ENCODE peak calls at places on chromosomes 4 and X, in ten cellular contexts. B, A, O, P, E, S, M, Y, I and G are unnamed samples.

GRCh38 chr4:10305816-10306215 is 151.4 kb downstream of the ZNF518B start:
- DNase-seq in B (no peak), A (no peak), O (no peak), P (no peak), E (no peak), S (no peak), M (no peak), Y (no peak), I (no peak), G (no peak)

GRCh38 chr4:26175016-26175786 is 145.6 kb upstream of the RBPJ start:
- DNase-seq in B (no peak), A (no peak), O (no peak), P (no peak), E (no peak), S (no peak), M (no peak), Y (no peak), I (no peak), G (no peak)

GRCh38 chr4:140151700-140152014 is 2.3 kb downstream of the MAML3 start:
- DNase-seq in B (peak; percentile 68), A (peak; percentile 84), O (peak; percentile 84), P (peak; percentile 87), E (no peak), S (peak; percentile 90), M (no peak), Y (peak; percentile 78), I (peak; percentile 90), G (peak; percentile 97)

GRCh38 chr4:11650801-11651596 is 222.3 kb upstream of the HS3ST1 start:
- DNase-seq in B (no peak), A (no peak), O (no peak), P (no peak), E (peak; percentile 18), S (no peak), M (no peak), Y (no peak), I (no peak), G (no peak)

GRCh38 chr4:1361391-1361790 is 14.4 kb downstream of the UVSSA start:
- DNase-seq in B (no peak), A (no peak), O (no peak), P (no peak), E (no peak), S (no peak), M (no peak), Y (no peak), I (peak; percentile 38), G (no peak)

GRCh38 chr4:112213850-112214249 is 17.7 kb upstream of the AP1AR start:
- DNase-seq in B (no peak), A (peak; percentile 88), O (no peak), P (no peak), E (peak; percentile 63), S (no peak), M (no peak), Y (no peak), I (no peak), G (no peak)

GRCh38 chr4:113758361-113758760 is 3.2 kb downstream of the CAMK2D start:
- DNase-seq in B (no peak), A (peak; percentile 77), O (no peak), P (no peak), E (no peak), S (no peak), M (no peak), Y (no peak), I (no peak), G (no peak)

GRCh38 chr4:77579406-77580076 is 26.1 kb upstream of the CXCL13 start:
- DNase-seq in B (no peak), A (peak; percentile 89), O (no peak), P (no peak), E (peak; percentile 18), S (no peak), M (no peak), Y (no peak), I (no peak), G (no peak)

DNA sequence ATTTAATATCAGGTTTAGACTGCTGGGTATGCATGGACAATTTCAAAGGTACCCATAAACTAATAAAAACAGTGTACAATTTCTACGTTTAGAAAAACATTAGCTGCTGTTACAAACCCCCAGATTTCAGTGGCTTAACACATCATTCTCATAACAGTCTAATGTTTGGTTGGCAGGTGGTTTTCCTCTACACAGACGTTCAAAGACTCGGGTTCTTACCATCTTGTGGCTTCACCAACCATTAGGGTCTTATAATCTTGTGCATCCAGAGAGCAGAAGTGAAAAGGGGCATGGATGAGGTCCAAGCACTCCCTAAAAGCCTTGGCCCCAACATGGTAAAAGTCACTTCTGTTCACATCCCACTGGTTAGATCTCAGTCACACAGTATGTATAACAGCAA is 71.6 kb downstream of the SH3RF1 start:
- DNase-seq in B (no peak), A (no peak), O (no peak), P (no peak), E (no peak), S (no peak), M (no peak), Y (no peak), I (no peak), G (no peak)
- H3K27me3 ChIP-seq in B (no peaks in the 10 kb centered on the region), A (no peaks in the 10 kb centered on the region), O (no peaks in the 10 kb centered on the region), P (no peaks in the 10 kb centered on the region), E (no peaks in the 10 kb centered on the region), S (no peaks in the 10 kb centered on the region), M (no peaks in the 10 kb centered on the region), Y (no peaks in the 10 kb centered on the region), I (no peaks in the 10 kb centered on the region), G (no peaks in the 10 kb centered on the region)

GRCh38 chr4:176433983-176434382 is 114.2 kb downstream of the SPCS3 start:
- DNase-seq in B (no peak), A (no peak), O (no peak), P (no peak), E (no peak), S (no peak), M (no peak), Y (no peak), I (no peak), G (no peak)

GRCh38 chr4:176435891-176436499 is 116.2 kb downstream of the SPCS3 start:
- DNase-seq in B (no peak), A (peak; percentile 38), O (no peak), P (no peak), E (peak; percentile 8), S (no peak), M (no peak), Y (no peak), I (no peak), G (no peak)

GRCh38 chr4:176437756-176438155 is 118.0 kb downstream of the SPCS3 start:
- DNase-seq in B (no peak), A (no peak), O (no peak), P (no peak), E (no peak), S (no peak), M (no peak), Y (no peak), I (no peak), G (no peak)

GRCh38 chr4:176438401-176438800 is 118.6 kb downstream of the SPCS3 start:
- DNase-seq in B (no peak), A (no peak), O (no peak), P (no peak), E (no peak), S (no peak), M (no peak), Y (no peak), I (no peak), G (no peak)

DNA sequence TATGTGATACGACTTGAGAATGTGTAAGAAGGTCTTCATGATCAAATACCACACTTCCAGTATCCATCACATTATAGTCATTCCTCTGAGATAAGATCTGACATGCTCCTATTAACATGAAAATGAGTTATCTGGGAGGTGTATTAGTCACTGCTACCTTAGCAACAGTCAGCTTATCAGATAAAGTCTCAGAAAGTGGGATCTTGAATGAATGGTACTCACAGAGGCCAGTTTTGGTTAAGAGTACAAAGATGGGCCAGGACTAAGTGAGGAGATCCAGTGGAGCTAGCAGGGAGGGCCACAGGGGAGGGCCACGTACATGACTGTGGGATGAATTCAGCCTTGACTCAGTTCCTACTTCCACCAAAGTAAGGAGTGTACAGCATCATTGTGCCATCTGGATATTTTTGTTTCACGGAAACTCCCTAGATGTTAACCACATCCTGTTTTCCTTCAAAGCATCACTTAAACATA is 116.8 kb downstream of the SPCS3 start:
- DNase-seq in B (no peak), A (peak; percentile 71), O (no peak), P (no peak), E (peak; percentile 46), S (no peak), M (no peak), Y (no peak), I (no peak), G (no peak)
- H3K4me3 ChIP-seq in B (no peak overlapping the region), A (no peak overlapping the region), O (no peak overlapping the region), P (no peak overlapping the region), E (no peak overlapping the region), S (no peak overlapping the region), M (no peak overlapping the region), Y (no peak overlapping the region), I (no peak overlapping the region), G (no peak overlapping the region)

GRCh38 chr4:80265571-80266266 is 745 bp upstream of the FGF5 start:
- DNase-seq in B (no peak), A (peak; percentile 95), O (no peak), P (no peak), E (peak; percentile 51), S (no peak), M (no peak), Y (no peak), I (no peak), G (peak; percentile 42)

GRCh38 chr4:80268936-80269335 is 2.5 kb downstream of the FGF5 start:
- DNase-seq in B (no peak), A (peak; percentile 26), O (no peak), P (no peak), E (no peak), S (no peak), M (no peak), Y (no peak), I (no peak), G (no peak)

GRCh38 chr4:80266267-80266901 is at the start of gene FGF5:
- DNase-seq in B (peak; percentile 50), A (peak; percentile 99), O (peak; percentile 38), P (no peak), E (peak; percentile 85), S (no peak), M (peak; percentile 38), Y (peak; percentile 25), I (peak; percentile 45), G (peak; percentile 77)

GRCh38 chr4:80268081-80268823 is 1.8 kb downstream of the FGF5 start:
- DNase-seq in B (no peak), A (peak; percentile 77), O (no peak), P (no peak), E (no peak), S (no peak), M (no peak), Y (no peak), I (no peak), G (no peak)

GRCh38 chr4:80266902-80267380 is 477 bp downstream of the FGF5 start:
- DNase-seq in B (no peak), A (peak; percentile 79), O (no peak), P (no peak), E (no peak), S (no peak), M (no peak), Y (no peak), I (no peak), G (peak; percentile 28)
- H3K27ac ChIP-seq in B (no peak overlapping the region), A (peak overlapping the region; percentile 100), O (no peak overlapping the region), P (peak overlapping the region; percentile 38), E (peak overlapping the region; percentile 96), S (no peak overlapping the region), M (no peak overlapping the region), Y (no peak overlapping the region), I (no peak overlapping the region), G (no peak overlapping the region)

DNA sequence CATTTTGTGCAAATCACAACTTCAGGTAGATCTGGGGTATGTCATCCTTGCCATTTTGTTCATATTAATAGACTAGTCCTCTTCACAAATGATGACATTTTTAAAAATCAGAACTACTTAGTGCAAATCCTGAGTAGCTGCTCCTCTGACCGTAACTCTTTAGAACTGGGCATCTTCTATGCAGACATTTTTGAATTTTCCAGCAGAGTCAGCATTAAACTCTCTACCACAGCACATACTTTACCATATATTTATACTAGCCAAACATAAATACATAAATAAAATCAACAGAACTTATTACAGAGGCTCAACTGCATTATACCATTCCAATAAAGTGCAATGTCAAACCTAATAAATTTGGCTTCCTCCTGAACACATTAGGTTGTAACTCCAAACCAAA is 4.5 kb upstream of the SLITRK2 start:
- DNase-seq in B (no peak), A (no peak), O (no peak), P (no peak), E (no peak), S (no peak), M (no peak), Y (no peak), I (no peak), G (no peak)
- H3K27me3 ChIP-seq in B (no peaks in the 10 kb centered on the region), A (no peaks in the 10 kb centered on the region), O (no peaks in the 10 kb centered on the region), P (no peaks in the 10 kb centered on the region), E (no peaks in the 10 kb centered on the region), S (peaks cover 3% of the 10 kb centered on the region), M (peaks cover 26% of the 10 kb centered on the region), Y (peaks cover 35% of the 10 kb centered on the region), I (no peaks in the 10 kb centered on the region), G (peaks cover 41% of the 10 kb centered on the region)